ENCODE peak calls at places on chromosomes 2 and 18, in ten cellular contexts. One of them, this sample, is unnamed.

GRCh38 chr18:3104190-3105054 is 91.5 kb upstream of the LPIN2 start:
- DNase-seq in hepatocyte: no peak
- DNase-seq in NCI-H524: no peak
- DNase-seq in HEK293T: no peak
- DNase-seq in stimulated activated CD8-positive, alpha-beta memory T cell treated with anti-CD3 and anti-CD28 coated beads, Interleukin-2, amount 100 ng/mL, for 1 hour: no peak
- DNase-seq in posterior vena cava: no peak
- DNase-seq in substantia nigra: no peak
- DNase-seq in NCI-H1092: no peak
- DNase-seq in activated CD4-positive, alpha-beta T cell treated with anti-CD3 and anti-CD28 coated beads, Interleukin-2, amount 50 U/mL, for 24 hours: no peak
- DNase-seq in T-helper 17 cell: no peak
- DNase-seq in this sample: no peak

GRCh38 chr2:60445684-60446184 is 107.7 kb downstream of the BCL11A start:
- DNase-seq in activated CD4-positive, alpha-beta T cell treated with anti-CD3 and anti-CD28 coated beads, Interleukin-2, amount 50 U/mL, for 24 hours: no peak
- DNase-seq in stimulated activated CD8-positive, alpha-beta memory T cell treated with anti-CD3 and anti-CD28 coated beads, Interleukin-2, amount 100 ng/mL, for 1 hour: no peak
- DNase-seq in posterior vena cava: no peak
- DNase-seq in substantia nigra: no peak
- DNase-seq in NCI-H1092: no peak
- DNase-seq in T-helper 17 cell: no peak
- DNase-seq in HEK293T: no peak
- DNase-seq in NCI-H524: peak
- DNase-seq in hepatocyte: no peak
- DNase-seq in this sample: no peak

GRCh38 chr2:12675801-12676200 is 40.9 kb upstream of the TRIB2 start:
- DNase-seq in T-helper 17 cell: no peak
- DNase-seq in posterior vena cava: no peak
- DNase-seq in NCI-H524: no peak
- DNase-seq in HEK293T: no peak
- DNase-seq in hepatocyte: no peak
- DNase-seq in NCI-H1092: no peak
- DNase-seq in activated CD4-positive, alpha-beta T cell treated with anti-CD3 and anti-CD28 coated beads, Interleukin-2, amount 50 U/mL, for 24 hours: no peak
- DNase-seq in substantia nigra: no peak
- DNase-seq in stimulated activated CD8-positive, alpha-beta memory T cell treated with anti-CD3 and anti-CD28 coated beads, Interleukin-2, amount 100 ng/mL, for 1 hour: no peak
- DNase-seq in this sample: no peak

GRCh38 chr2:16283071-16283850 is 342.9 kb downstream of the MYCN start:
- DNase-seq in substantia nigra: no peak
- DNase-seq in T-helper 17 cell: no peak
- DNase-seq in NCI-H1092: no peak
- DNase-seq in activated CD4-positive, alpha-beta T cell treated with anti-CD3 and anti-CD28 coated beads, Interleukin-2, amount 50 U/mL, for 24 hours: no peak
- DNase-seq in NCI-H524: no peak
- DNase-seq in hepatocyte: no peak
- DNase-seq in posterior vena cava: no peak
- DNase-seq in stimulated activated CD8-positive, alpha-beta memory T cell treated with anti-CD3 and anti-CD28 coated beads, Interleukin-2, amount 100 ng/mL, for 1 hour: no peak
- DNase-seq in HEK293T: no peak
- DNase-seq in this sample: no peak

GRCh38 chr2:172095146-172095904 is 7.4 kb downstream of the DLX2 start:
- DNase-seq in activated CD4-positive, alpha-beta T cell treated with anti-CD3 and anti-CD28 coated beads, Interleukin-2, amount 50 U/mL, for 24 hours: no peak
- DNase-seq in stimulated activated CD8-positive, alpha-beta memory T cell treated with anti-CD3 and anti-CD28 coated beads, Interleukin-2, amount 100 ng/mL, for 1 hour: peak
- DNase-seq in posterior vena cava: peak
- DNase-seq in NCI-H524: no peak
- DNase-seq in HEK293T: no peak
- DNase-seq in T-helper 17 cell: peak
- DNase-seq in NCI-H1092: no peak
- DNase-seq in hepatocyte: peak
- DNase-seq in substantia nigra: no peak
- DNase-seq in this sample: peak

GRCh38 chr2:183124222-183124956 is at the start of gene NUP35:
- DNase-seq in HEK293T: peak
- DNase-seq in hepatocyte: peak
- DNase-seq in activated CD4-positive, alpha-beta T cell treated with anti-CD3 and anti-CD28 coated beads, Interleukin-2, amount 50 U/mL, for 24 hours: peak
- DNase-seq in NCI-H1092: peak
- DNase-seq in substantia nigra: peak
- DNase-seq in posterior vena cava: peak
- DNase-seq in NCI-H524: peak
- DNase-seq in stimulated activated CD8-positive, alpha-beta memory T cell treated with anti-CD3 and anti-CD28 coated beads, Interleukin-2, amount 100 ng/mL, for 1 hour: peak
- DNase-seq in T-helper 17 cell: peak
- DNase-seq in this sample: peak

GRCh38 chr2:71419976-71420375 is 33.4 kb upstream of the DYSF start:
- DNase-seq in posterior vena cava: no peak
- DNase-seq in stimulated activated CD8-positive, alpha-beta memory T cell treated with anti-CD3 and anti-CD28 coated beads, Interleukin-2, amount 100 ng/mL, for 1 hour: no peak
- DNase-seq in NCI-H524: no peak
- DNase-seq in NCI-H1092: no peak
- DNase-seq in hepatocyte: no peak
- DNase-seq in activated CD4-positive, alpha-beta T cell treated with anti-CD3 and anti-CD28 coated beads, Interleukin-2, amount 50 U/mL, for 24 hours: no peak
- DNase-seq in HEK293T: no peak
- DNase-seq in T-helper 17 cell: no peak
- DNase-seq in substantia nigra: no peak
- DNase-seq in this sample: no peak

GRCh38 chr2:21041943-21042707 is 1.7 kb downstream of the APOB start:
- DNase-seq in substantia nigra: no peak
- DNase-seq in HEK293T: no peak
- DNase-seq in posterior vena cava: no peak
- DNase-seq in stimulated activated CD8-positive, alpha-beta memory T cell treated with anti-CD3 and anti-CD28 coated beads, Interleukin-2, amount 100 ng/mL, for 1 hour: no peak
- DNase-seq in NCI-H1092: no peak
- DNase-seq in activated CD4-positive, alpha-beta T cell treated with anti-CD3 and anti-CD28 coated beads, Interleukin-2, amount 50 U/mL, for 24 hours: no peak
- DNase-seq in T-helper 17 cell: no peak
- DNase-seq in hepatocyte: peak
- DNase-seq in NCI-H524: no peak
- DNase-seq in this sample: no peak

GRCh38 chr2:98504386-98505109 is 59.9 kb downstream of the INPP4A start:
- DNase-seq in substantia nigra: no peak
- DNase-seq in NCI-H1092: no peak
- DNase-seq in NCI-H524: no peak
- DNase-seq in T-helper 17 cell: no peak
- DNase-seq in stimulated activated CD8-positive, alpha-beta memory T cell treated with anti-CD3 and anti-CD28 coated beads, Interleukin-2, amount 100 ng/mL, for 1 hour: no peak
- DNase-seq in activated CD4-positive, alpha-beta T cell treated with anti-CD3 and anti-CD28 coated beads, Interleukin-2, amount 50 U/mL, for 24 hours: no peak
- DNase-seq in hepatocyte: no peak
- DNase-seq in HEK293T: no peak
- DNase-seq in posterior vena cava: no peak
- DNase-seq in this sample: no peak

GRCh38 chr2:225065882-225066281 is 23.6 kb upstream of the DOCK10 start:
- DNase-seq in NCI-H1092: no peak
- DNase-seq in NCI-H524: no peak
- DNase-seq in posterior vena cava: no peak
- DNase-seq in hepatocyte: no peak
- DNase-seq in T-helper 17 cell: no peak
- DNase-seq in stimulated activated CD8-positive, alpha-beta memory T cell treated with anti-CD3 and anti-CD28 coated beads, Interleukin-2, amount 100 ng/mL, for 1 hour: no peak
- DNase-seq in activated CD4-positive, alpha-beta T cell treated with anti-CD3 and anti-CD28 coated beads, Interleukin-2, amount 50 U/mL, for 24 hours: no peak
- DNase-seq in HEK293T: no peak
- DNase-seq in substantia nigra: no peak
- DNase-seq in this sample: no peak

GRCh38 chr18:75063196-75063595 is 145.7 kb downstream of the PTGR3 start:
- DNase-seq in hepatocyte: no peak
- DNase-seq in posterior vena cava: no peak
- DNase-seq in NCI-H524: no peak
- DNase-seq in stimulated activated CD8-positive, alpha-beta memory T cell treated with anti-CD3 and anti-CD28 coated beads, Interleukin-2, amount 100 ng/mL, for 1 hour: no peak
- DNase-seq in HEK293T: no peak
- DNase-seq in activated CD4-positive, alpha-beta T cell treated with anti-CD3 and anti-CD28 coated beads, Interleukin-2, amount 50 U/mL, for 24 hours: no peak
- DNase-seq in NCI-H1092: no peak
- DNase-seq in substantia nigra: no peak
- DNase-seq in T-helper 17 cell: no peak
- DNase-seq in this sample: no peak

GRCh38 chr2:189179607-189179979 is at the start of gene COL5A2:
- DNase-seq in HEK293T: peak
- DNase-seq in substantia nigra: no peak
- DNase-seq in T-helper 17 cell: no peak
- DNase-seq in stimulated activated CD8-positive, alpha-beta memory T cell treated with anti-CD3 and anti-CD28 coated beads, Interleukin-2, amount 100 ng/mL, for 1 hour: no peak
- DNase-seq in NCI-H524: no peak
- DNase-seq in hepatocyte: peak
- DNase-seq in NCI-H1092: no peak
- DNase-seq in activated CD4-positive, alpha-beta T cell treated with anti-CD3 and anti-CD28 coated beads, Interleukin-2, amount 50 U/mL, for 24 hours: no peak
- DNase-seq in posterior vena cava: peak
- DNase-seq in this sample: peak

GRCh38 chr18:64183674-64184073 is 34.8 kb upstream of the LINC00305 start:
- DNase-seq in T-helper 17 cell: no peak
- DNase-seq in stimulated activated CD8-positive, alpha-beta memory T cell treated with anti-CD3 and anti-CD28 coated beads, Interleukin-2, amount 100 ng/mL, for 1 hour: no peak
- DNase-seq in NCI-H524: no peak
- DNase-seq in NCI-H1092: no peak
- DNase-seq in activated CD4-positive, alpha-beta T cell treated with anti-CD3 and anti-CD28 coated beads, Interleukin-2, amount 50 U/mL, for 24 hours: no peak
- DNase-seq in posterior vena cava: no peak
- DNase-seq in HEK293T: no peak
- DNase-seq in substantia nigra: no peak
- DNase-seq in hepatocyte: no peak
- DNase-seq in this sample: no peak

GRCh38 chr18:39487932-39488331 is 1922.3 kb upstream of the CELF4 start:
- DNase-seq in hepatocyte: peak
- DNase-seq in activated CD4-positive, alpha-beta T cell treated with anti-CD3 and anti-CD28 coated beads, Interleukin-2, amount 50 U/mL, for 24 hours: no peak
- DNase-seq in T-helper 17 cell: no peak
- DNase-seq in HEK293T: no peak
- DNase-seq in NCI-H524: no peak
- DNase-seq in substantia nigra: no peak
- DNase-seq in NCI-H1092: peak
- DNase-seq in stimulated activated CD8-positive, alpha-beta memory T cell treated with anti-CD3 and anti-CD28 coated beads, Interleukin-2, amount 100 ng/mL, for 1 hour: no peak
- DNase-seq in posterior vena cava: no peak
- DNase-seq in this sample: no peak

GRCh38 chr2:179936654-179937053 is 70.4 kb downstream of the CWC22 start:
- DNase-seq in substantia nigra: no peak
- DNase-seq in NCI-H524: no peak
- DNase-seq in T-helper 17 cell: no peak
- DNase-seq in activated CD4-positive, alpha-beta T cell treated with anti-CD3 and anti-CD28 coated beads, Interleukin-2, amount 50 U/mL, for 24 hours: no peak
- DNase-seq in stimulated activated CD8-positive, alpha-beta memory T cell treated with anti-CD3 and anti-CD28 coated beads, Interleukin-2, amount 100 ng/mL, for 1 hour: no peak
- DNase-seq in hepatocyte: peak
- DNase-seq in HEK293T: peak
- DNase-seq in posterior vena cava: no peak
- DNase-seq in NCI-H1092: no peak
- DNase-seq in this sample: peak

GRCh38 chr18:4106407-4107033 is 348.6 kb downstream of the DLGAP1 start:
- DNase-seq in HEK293T: peak
- DNase-seq in activated CD4-positive, alpha-beta T cell treated with anti-CD3 and anti-CD28 coated beads, Interleukin-2, amount 50 U/mL, for 24 hours: peak
- DNase-seq in posterior vena cava: no peak
- DNase-seq in stimulated activated CD8-positive, alpha-beta memory T cell treated with anti-CD3 and anti-CD28 coated beads, Interleukin-2, amount 100 ng/mL, for 1 hour: peak
- DNase-seq in hepatocyte: peak
- DNase-seq in NCI-H524: peak
- DNase-seq in substantia nigra: no peak
- DNase-seq in T-helper 17 cell: peak
- DNase-seq in NCI-H1092: peak
- DNase-seq in this sample: peak

GRCh38 chr2:233705911-233706506 is 6.7 kb upstream of the UGT1A5 start:
- DNase-seq in HEK293T: no peak
- DNase-seq in substantia nigra: no peak
- DNase-seq in activated CD4-positive, alpha-beta T cell treated with anti-CD3 and anti-CD28 coated beads, Interleukin-2, amount 50 U/mL, for 24 hours: no peak
- DNase-seq in stimulated activated CD8-positive, alpha-beta memory T cell treated with anti-CD3 and anti-CD28 coated beads, Interleukin-2, amount 100 ng/mL, for 1 hour: no peak
- DNase-seq in NCI-H1092: no peak
- DNase-seq in hepatocyte: no peak
- DNase-seq in T-helper 17 cell: no peak
- DNase-seq in NCI-H524: no peak
- DNase-seq in posterior vena cava: no peak
- DNase-seq in this sample: no peak

GRCh38 chr18:48838921-48839818 is 111.6 kb downstream of the SMAD7 start:
- DNase-seq in substantia nigra: no peak
- DNase-seq in posterior vena cava: peak
- DNase-seq in NCI-H524: no peak
- DNase-seq in stimulated activated CD8-positive, alpha-beta memory T cell treated with anti-CD3 and anti-CD28 coated beads, Interleukin-2, amount 100 ng/mL, for 1 hour: no peak
- DNase-seq in NCI-H1092: no peak
- DNase-seq in T-helper 17 cell: no peak
- DNase-seq in hepatocyte: peak
- DNase-seq in HEK293T: no peak
- DNase-seq in activated CD4-positive, alpha-beta T cell treated with anti-CD3 and anti-CD28 coated beads, Interleukin-2, amount 50 U/mL, for 24 hours: no peak
- DNase-seq in this sample: no peak